ENCODE peak calls at places on chromosomes 6 and 20, in four cellular contexts. X, F, Q and R are unnamed samples.

GRCh38 chr6:129901910-129902309 is 40.8 kb upstream of the TMEM244 start:
- DNase-seq in X (no peak), Q (no peak), F (no peak), R (no peak)

GRCh38 chr20:7496394-7497111 is 443.7 kb downstream of the HAO1 start:
- DNase-seq in F (no peak), Q (no peak), X (no peak), R (no peak)

GRCh38 chr6:52616271-52616670 is 39.4 kb upstream of the TRAM2 start:
- DNase-seq in Q (no peak), X (no peak), F (no peak), R (no peak)

GRCh38 chr6:69835414-69836179 is 30.8 kb upstream of the COL19A1 start:
- DNase-seq in X (no peak), F (no peak), Q (no peak), R (no peak)

GRCh38 chr6:16080204-16080603 is 48.7 kb upstream of the MYLIP start:
- DNase-seq in Q (no peak), F (no peak), X (no peak), R (no peak)

GRCh38 chr6:99821164-99821563 is 172.9 kb downstream of the MCHR2 start:
- DNase-seq in X (no peak), F (no peak), Q (no peak), R (no peak)

GRCh38 chr20:10642859-10643559 is 30.8 kb downstream of the JAG1 start:
- DNase-seq in Q (no peak), F (no peak), X (no peak), R (no peak)

GRCh38 chr6:163354779-163355431 is 59.6 kb upstream of the QKI start:
- DNase-seq in X (no peak), Q (peak; percentile 67), F (no peak), R (no peak)

GRCh38 chr6:31060162-31060561 is 49.9 kb downstream of the MUC22 start:
- DNase-seq in X (no peak), F (no peak), Q (no peak), R (no peak)

GRCh38 chr6:159390384-159390783 is 221.2 kb downstream of the FNDC1 start:
- DNase-seq in F (no peak), Q (no peak), X (no peak), R (no peak)

GRCh38 chr6:52130440-52130839 is 43.0 kb upstream of the PKHD1 start:
- DNase-seq in F (no peak), X (no peak), Q (no peak), R (no peak)

GRCh38 chr6:167279766-167280440 is 11.2 kb upstream of the UNC93A start:
- DNase-seq in Q (no peak), X (no peak), F (no peak), R (no peak)

GRCh38 chr6:37705239-37706051 is 7.8 kb upstream of the MDGA1 start:
- DNase-seq in F (peak; percentile 66), X (peak; percentile 57), Q (peak; percentile 81), R (peak; percentile 64)

GRCh38 chr6:3308106-3308505 is 49.4 kb downstream of the PSMG4 start:
- DNase-seq in F (no peak), Q (no peak), X (no peak), R (no peak)

GRCh38 chr6:142941018-142941417 is 4.0 kb downstream of the HIVEP2 start:
- DNase-seq in F (no peak), Q (no peak), X (no peak), R (no peak)

GRCh38 chr6:33142501-33142900 is 49.8 kb downstream of the COL11A2 start:
- DNase-seq in F (no peak), Q (no peak), X (no peak), R (no peak)

GRCh38 chr20:535958-536357 is 7.6 kb downstream of the CSNK2A1 start:
- DNase-seq in Q (no peak), X (no peak), F (no peak), R (no peak)

GRCh38 chr20:1946762-1947534 is 46.9 kb downstream of the PDYN start:
- DNase-seq in Q (peak; percentile 30), X (no peak), F (no peak), R (no peak)

GRCh38 chr20:63191400-63191799 is 24.5 kb downstream of the YTHDF1 start:
- DNase-seq in X (no peak), Q (no peak), F (no peak), R (no peak)

GRCh38 chr6:58419321-58419720 is 1101.9 kb downstream of the PRIM2 start:
- DNase-seq in F (no peak), X (no peak), Q (no peak), R (no peak)

GRCh38 chr6:139156102-139156501 is 21.2 kb downstream of the HECA start:
- DNase-seq in X (no peak), F (no peak), Q (no peak), R (no peak)

GRCh38 chr6:129575378-129576118 is 134.4 kb downstream of the ARHGAP18 start:
- DNase-seq in Q (no peak), F (no peak), X (no peak), R (no peak)

GRCh38 chr6:9697263-9697931 is 717.5 kb downstream of the TFAP2A start:
- DNase-seq in X (no peak), F (no peak), Q (no peak), R (no peak)

GRCh38 chr6:8180327-8181161 is 78.2 kb upstream of the EEF1E1 start:
- DNase-seq in X (no peak), F (no peak), Q (no peak), R (peak; percentile 90)

GRCh38 chr6:52503344-52503747 is 73.5 kb downstream of the TRAM2 start:
- DNase-seq in X (no peak), F (no peak), Q (peak; percentile 47), R (peak; percentile 84)

GRCh38 chr6:43758617-43759050 is 11.4 kb upstream of the VEGFA start:
- DNase-seq in Q (no peak), X (no peak), F (no peak), R (no peak)

GRCh38 chr20:2619961-2620595 is 32.4 kb upstream of the NOP56 start:
- DNase-seq in X (no peak), Q (no peak), F (no peak), R (no peak)

GRCh38 chr20:47551841-47552240 is 50.2 kb downstream of the NCOA3 start:
- DNase-seq in Q (no peak), X (no peak), F (no peak), R (no peak)

GRCh38 chr20:31560094-31560899 is 44.8 kb upstream of the ID1 start:
- DNase-seq in X (peak; percentile 58), F (no peak), Q (peak; percentile 66), R (peak; percentile 84)

GRCh38 chr20:61963149-61963548 is 102.5 kb downstream of the TAF4 start:
- DNase-seq in X (no peak), F (no peak), Q (no peak), R (no peak)

GRCh38 chr6:130932438-130932837 is 105.2 kb downstream of the SMLR1 start:
- DNase-seq in X (no peak), F (no peak), Q (no peak), R (no peak)

GRCh38 chr6:130931683-130932082 is 104.5 kb downstream of the SMLR1 start:
- DNase-seq in X (no peak), F (no peak), Q (no peak), R (no peak)

GRCh38 chr6:130927305-130927704 is 100.1 kb downstream of the SMLR1 start:
- DNase-seq in Q (no peak), F (no peak), X (no peak), R (no peak)

GRCh38 chr6:130928158-130928917 is 101.1 kb downstream of the SMLR1 start:
- DNase-seq in X (no peak), F (no peak), Q (no peak), R (no peak)

GRCh38 chr6:130928993-130929678 is 101.9 kb downstream of the SMLR1 start:
- DNase-seq in F (no peak), X (no peak), Q (no peak), R (no peak)
- H3K4me3 ChIP-seq in F (peak overlapping the region; percentile 34), X (no peak overlapping the region), Q (no peak overlapping the region), R (no peak overlapping the region)

GRCh38 chr6:56536536-56536935 is 106.2 kb downstream of the DST start:
- DNase-seq in Q (no peak), X (no peak), F (no peak), R (no peak)
- H3K27ac ChIP-seq in Q (no peak overlapping the region), X (no peak overlapping the region), F (no peak overlapping the region), R (no peak overlapping the region)

DNA sequence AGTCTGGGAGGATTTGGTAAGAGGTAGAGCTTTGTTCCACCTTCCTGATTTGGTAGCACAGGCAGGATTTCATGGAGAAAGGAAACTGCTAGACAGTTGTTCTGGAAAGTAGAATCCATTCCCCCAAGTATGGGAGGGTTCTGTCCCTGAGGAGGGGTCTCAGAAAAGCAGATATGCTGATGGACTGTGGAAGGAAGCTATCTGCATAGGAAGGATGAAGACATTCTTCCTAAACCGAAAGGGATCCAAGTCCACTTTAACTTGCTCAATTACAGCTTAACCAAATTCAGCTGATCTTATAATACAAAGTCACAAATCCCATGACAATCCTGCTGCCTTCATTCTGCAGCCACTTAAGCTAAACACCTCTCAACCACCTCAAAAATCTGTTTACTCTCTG is 2.6 kb downstream of the MAN1A1 start:
- DNase-seq in Q (no peak), F (no peak), X (no peak), R (no peak)
- H3K4me3 ChIP-seq in Q (peak overlapping the region; percentile 81), F (peak overlapping the region; percentile 98), X (peak overlapping the region; percentile 75), R (no peak overlapping the region)

GRCh38 chr6:35048631-35049083 is 92.5 kb downstream of the TCP11 start:
- DNase-seq in X (no peak), Q (no peak), F (no peak), R (peak; percentile 51)
- H3K27ac ChIP-seq in X (no peak overlapping the region), Q (peak overlapping the region; percentile 88), F (peak overlapping the region; percentile 90), R (no peak overlapping the region)

DNA sequence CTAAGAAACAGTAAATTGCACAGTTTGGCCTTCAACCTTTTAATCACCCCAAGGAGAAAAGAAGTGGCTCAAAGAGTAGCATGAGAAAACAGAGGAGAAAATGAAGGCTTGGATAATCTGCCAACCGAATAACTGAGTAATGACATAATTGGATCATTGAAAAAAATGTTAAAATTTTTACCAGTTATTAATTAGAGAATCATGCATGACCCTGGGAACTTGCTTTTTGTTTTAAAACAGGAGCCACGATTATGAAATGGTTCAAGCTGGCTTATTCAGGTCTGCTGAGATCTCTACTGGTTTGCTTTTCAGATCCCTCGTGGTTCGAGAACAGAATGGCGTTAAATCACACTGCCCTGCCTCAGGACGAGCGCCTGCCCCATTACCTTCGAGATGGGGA is at the start of gene OPN5:
- DNase-seq in F (no peak), Q (no peak), X (no peak), R (no peak)
- H3K4me3 ChIP-seq in F (no peak within 1 kb of the TSS), Q (no peak within 1 kb of the TSS), X (no peak within 1 kb of the TSS), R (no peak within 1 kb of the TSS)